ENCODE peak calls at places on chromosomes 5 and 9, in seven cellular contexts. C is SK-N-DZ, O is SK-MEL-5, L is cardiac muscle cell, S is T-helper 1 cell, I is KBM-7, U is T-helper 2 cell. Q is an unnamed sample.

GRCh38 chr5:109953821-109954220 is 264.1 kb downstream of the MAN2A1 start:
- DNase-seq in C (no peak), O (no peak), L (peak), S (no peak), I (no peak), U (no peak), Q (no peak)

GRCh38 chr9:98357921-98358535 is 102.6 kb upstream of the TBC1D2 start:
- DNase-seq in C (no peak), O (no peak), L (peak), S (no peak), I (no peak), U (no peak), Q (peak)

GRCh38 chr9:83280259-83280658 is 217.3 kb upstream of the RASEF start:
- DNase-seq in C (no peak), O (no peak), L (no peak), S (no peak), I (no peak), U (no peak), Q (no peak)

GRCh38 chr9:120617637-120617979 is 37.6 kb upstream of the CDK5RAP2 start:
- DNase-seq in C (no peak), O (peak), L (peak), S (no peak), I (no peak), U (no peak), Q (peak)

GRCh38 chr5:141590127-141590526 is 28.7 kb downstream of the DIAPH1 start:
- DNase-seq in C (no peak), O (no peak), L (no peak), S (no peak), I (no peak), U (no peak), Q (no peak)

GRCh38 chr5:56951946-56952691 is at the start of gene MIER3:
- DNase-seq in C (peak), O (peak), L (peak), S (peak), I (peak), U (peak), Q (peak)

GRCh38 chr5:72096602-72097205 is 10.6 kb upstream of the MAP1B start:
- DNase-seq in C (no peak), O (no peak), L (no peak), S (no peak), I (no peak), U (no peak), Q (no peak)

GRCh38 chr5:9596256-9596655 is 33.9 kb downstream of the TAS2R1 start:
- DNase-seq in C (no peak), O (no peak), L (peak), S (no peak), I (no peak), U (no peak), Q (no peak)

GRCh38 chr5:81265101-81265500 is 32.0 kb downstream of the CKMT2 start:
- DNase-seq in C (no peak), O (no peak), L (no peak), S (no peak), I (no peak), U (no peak), Q (peak)

GRCh38 chr9:127130661-127131538 is 8.5 kb upstream of the ANGPTL2 start:
- DNase-seq in C (peak), O (no peak), L (peak), S (no peak), I (no peak), U (no peak), Q (peak)

GRCh38 chr9:38344566-38345324 is 47.8 kb upstream of the ALDH1B1 start:
- DNase-seq in C (peak), O (no peak), L (no peak), S (no peak), I (no peak), U (no peak), Q (no peak)